ENCODE peak calls at places on chromosome 9, in eight cellular contexts. M is tibial artery, Q is GM12865, E is upper lobe of right lung, Y is osteocyte, R is AG09309, L is heart left ventricle, I is omental fat pad. O is an unnamed sample.

GRCh38 chr9:24036459-24036858 is 210.4 kb upstream of the ELAVL2 start:
- DNase-seq in I (no peak), M (no peak), Q (no peak), R (no peak), E (no peak), L (no peak), Y (no peak), O (no peak)

GRCh38 chr9:131546336-131547084 is 1.2 kb downstream of the PRRT1B start:
- DNase-seq in E (no peak), I (no peak), Q (no peak), M (no peak), R (no peak), Y (no peak), L (no peak), O (no peak)

GRCh38 chr9:88767504-88767790 is 223.8 kb upstream of the S1PR3 start:
- DNase-seq in L (no peak), E (no peak), R (no peak), Q (no peak), M (no peak), I (no peak), Y (no peak), O (no peak)

GRCh38 chr9:18587988-18588387 is 114.0 kb downstream of the ADAMTSL1 start:
- DNase-seq in I (no peak), Y (no peak), E (no peak), L (no peak), M (no peak), R (no peak), Q (no peak), O (no peak)

GRCh38 chr9:28779240-28779639 is 1206.0 kb upstream of the C9orf72 start:
- DNase-seq in M (no peak), L (no peak), Y (no peak), Q (no peak), R (no peak), E (no peak), I (no peak), O (no peak)

GRCh38 chr9:94935396-94935795 is 208.9 kb downstream of the AOPEP start:
- DNase-seq in Y (no peak), I (no peak), Q (no peak), R (no peak), E (no peak), L (no peak), M (no peak), O (no peak)

GRCh38 chr9:20701058-20701457 is 17.0 kb downstream of the FOCAD start:
- DNase-seq in Y (no peak), E (no peak), I (no peak), M (no peak), Q (no peak), L (no peak), R (no peak), O (no peak)

GRCh38 chr9:4127873-4128272 is 172.0 kb downstream of the GLIS3 start:
- DNase-seq in L (no peak), Q (no peak), R (no peak), M (no peak), I (no peak), Y (no peak), E (no peak), O (no peak)

GRCh38 chr9:68533678-68534077 is 7.0 kb downstream of the TMEM252 start:
- DNase-seq in L (no peak), R (no peak), M (no peak), Y (no peak), Q (no peak), E (no peak), I (no peak), O (no peak)

GRCh38 chr9:92961627-92962302 is 14.4 kb downstream of the FGD3 start:
- DNase-seq in I (no peak), M (peak), Q (peak), E (peak), Y (no peak), L (no peak), R (no peak), O (no peak)

GRCh38 chr9:7967851-7968250 is 168.3 kb upstream of the DMAC1 start:
- DNase-seq in R (no peak), L (no peak), Q (no peak), I (no peak), Y (no peak), M (no peak), E (no peak), O (no peak)

GRCh38 chr9:37104183-37104889 is 16.0 kb upstream of the ZCCHC7 start:
- DNase-seq in I (no peak), Q (peak), Y (no peak), R (peak), L (no peak), E (no peak), M (no peak), O (no peak)

GRCh38 chr9:37100317-37100716 is 20.1 kb upstream of the ZCCHC7 start:
- DNase-seq in I (no peak), Q (no peak), L (no peak), E (no peak), R (no peak), M (no peak), Y (no peak), O (no peak)

GRCh38 chr9:37105169-37105750 is 15.1 kb upstream of the ZCCHC7 start:
- DNase-seq in E (no peak), Q (no peak), R (peak), Y (no peak), I (no peak), L (no peak), M (no peak), O (no peak)

GRCh38 chr9:37100750-37101149 is 19.6 kb upstream of the ZCCHC7 start:
- DNase-seq in L (no peak), M (no peak), R (no peak), E (no peak), I (no peak), Y (no peak), Q (no peak), O (no peak)

DNA sequence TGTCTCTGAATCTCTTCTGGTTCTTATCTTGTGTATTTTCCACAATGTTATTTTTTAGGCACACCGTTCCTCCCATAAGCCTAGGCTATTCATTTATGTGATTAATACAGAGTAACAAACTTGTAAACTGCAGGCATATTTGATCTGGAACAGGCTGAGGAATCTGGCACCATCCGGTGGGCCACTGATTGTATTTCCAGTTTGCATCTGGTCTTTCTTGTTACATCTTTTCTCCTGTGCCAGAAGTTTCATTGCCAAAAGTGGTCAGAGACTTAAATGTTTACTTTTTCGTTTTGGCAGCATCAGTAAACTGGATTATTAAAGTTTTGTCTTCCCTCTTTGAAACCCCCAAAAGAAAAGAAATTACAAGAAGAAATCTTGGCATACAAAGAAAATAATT is 17.9 kb upstream of the ZCCHC7 start:
- DNase-seq in Y (no peak), E (no peak), Q (no peak), I (no peak), R (no peak), M (no peak), L (no peak), O (no peak)
- TF ChIP-seq CTCF in Y (no peak), E (no peak), Q (no peak), I (no peak), R (no peak), M (no peak), L (no peak), O (no peak)

GRCh38 chr9:70340572-70340971 is 73.9 kb downstream of the KLF9 start:
- DNase-seq in M (no peak), E (no peak), Y (no peak), Q (no peak), I (no peak), L (no peak), R (peak), O (no peak)
- TF ChIP-seq CTCF in M (peak), E (peak), Y (peak), Q (peak), I (no peak), L (peak), R (no peak), O (no peak)

GRCh38 chr9:97487107-97487506 is 14.4 kb upstream of the TMOD1 start:
- DNase-seq in Y (no peak), R (no peak), E (no peak), L (no peak), M (no peak), Q (no peak), I (no peak), O (no peak)
- TF ChIP-seq CTCF in Y (peak), R (peak), E (no peak), L (peak), M (no peak), Q (no peak), I (no peak), O (no peak)

GRCh38 chr9:16833285-16833684 is 37.2 kb downstream of the BNC2 start:
- DNase-seq in E (no peak), Q (no peak), M (no peak), L (no peak), R (no peak), Y (no peak), I (no peak), O (no peak)
- TF ChIP-seq CTCF in E (no peak), Q (no peak), M (no peak), L (no peak), R (no peak), Y (no peak), I (no peak), O (no peak)

DNA sequence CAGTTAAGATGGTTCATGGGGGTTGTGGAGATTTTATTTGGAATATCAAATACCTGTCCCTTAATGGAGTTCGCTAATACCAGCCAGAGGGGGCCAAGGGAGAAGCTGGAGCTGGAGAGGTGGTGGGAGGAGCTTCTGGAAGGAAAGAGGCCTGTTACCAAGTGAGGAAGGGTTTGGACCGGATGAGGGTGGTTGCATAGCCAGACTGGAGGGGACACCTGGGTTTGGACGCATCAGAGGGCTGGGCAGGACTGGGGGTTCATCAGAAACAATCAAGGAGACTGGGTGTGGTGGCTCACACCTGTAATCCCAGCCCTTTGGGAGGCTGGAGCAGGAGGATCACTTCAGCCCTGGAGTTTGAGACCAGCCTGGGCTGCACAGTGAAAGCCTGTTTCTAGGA is 111.8 kb upstream of the IER5L start:
- DNase-seq in R (no peak), Y (peak), L (no peak), E (peak), Q (no peak), M (peak), I (peak), O (no peak)
- TF ChIP-seq CTCF in R (no peak), Y (no peak), L (no peak), E (no peak), Q (no peak), M (no peak), I (no peak), O (no peak)

DNA sequence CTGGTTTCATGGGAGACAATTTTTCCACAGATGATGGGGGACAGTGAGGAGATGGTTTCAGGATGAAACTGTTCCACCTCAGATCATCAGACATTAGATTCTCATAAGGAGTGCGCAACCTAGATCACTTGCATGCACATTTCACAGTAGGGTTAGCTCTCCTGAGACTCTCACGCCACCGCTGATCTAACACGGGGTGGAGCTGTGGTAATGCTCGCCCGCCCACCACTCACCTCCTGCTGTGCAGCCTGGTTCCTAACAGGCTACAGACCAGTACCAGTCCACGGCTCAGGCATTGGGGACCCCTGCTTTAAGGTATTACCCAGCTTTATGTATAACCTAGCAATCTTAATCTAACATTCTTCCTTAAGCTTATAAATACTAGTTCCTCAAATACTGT is 35.6 kb downstream of the TTC39B start:
- DNase-seq in Q (peak), I (no peak), M (no peak), R (no peak), L (no peak), E (no peak), Y (no peak), O (no peak)
- TF ChIP-seq CTCF in Q (no peak), I (no peak), M (no peak), R (no peak), L (no peak), E (no peak), Y (no peak), O (no peak)

DNA sequence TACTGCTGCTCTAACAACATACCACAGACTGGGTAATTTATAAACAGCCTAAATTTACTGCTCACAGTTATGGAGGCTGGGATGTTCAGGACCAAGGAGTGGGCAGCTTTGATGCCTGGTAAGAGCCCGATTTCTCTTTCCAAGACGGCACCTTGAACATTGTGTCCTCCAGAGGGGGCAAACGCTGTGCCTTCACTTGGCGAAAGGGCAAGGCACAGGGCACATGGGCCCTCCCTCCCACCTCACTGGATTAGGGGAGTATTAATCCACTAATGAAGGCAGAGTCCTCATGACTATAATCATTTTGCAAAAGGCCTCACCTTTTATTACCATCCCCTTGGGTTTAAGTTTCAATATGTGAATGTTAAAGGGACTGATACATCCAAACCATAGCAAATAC is 397.7 kb downstream of the TMEM38B start:
- DNase-seq in Q (no peak), E (no peak), M (no peak), Y (no peak), I (no peak), L (no peak), R (no peak), O (no peak)
- TF ChIP-seq CTCF in Q (no peak), E (no peak), M (no peak), Y (no peak), I (no peak), L (no peak), R (no peak), O (no peak)

GRCh38 chr9:36913393-36914211 is 120.5 kb downstream of the PAX5 start:
- DNase-seq in M (no peak), E (no peak), Q (no peak), L (no peak), Y (no peak), I (no peak), R (no peak), O (no peak)
- TF ChIP-seq CTCF in M (no peak), E (no peak), Q (peak), L (no peak), Y (no peak), I (no peak), R (peak), O (no peak)

O was measured in activated B cell treated with CpG ODN at 0.5 μM for 24 hours.